ENCODE peak calls at places on chromosomes 13 and 19, in four cellular contexts. One of them, this sample, is unnamed.
A peak's percentile ranks its signal among the peaks of the same experiment; 100 is the strongest.

GRCh38 chr19:38486731-38487336 is 53.3 kb downstream of the RYR1 start:
- DNase-seq in SK-N-SH: no peak
- DNase-seq in transverse colon: no peak
- DNase-seq in stomach: no peak
- DNase-seq in this sample: no peak

GRCh38 chr13:106623799-106624198 is 55.9 kb upstream of the ARGLU1 start:
- DNase-seq in stomach: no peak
- DNase-seq in transverse colon: no peak
- DNase-seq in SK-N-SH: no peak
- DNase-seq in this sample: no peak

GRCh38 chr13:104534847-104535246 is 1468.6 kb upstream of the SLC10A2 start:
- DNase-seq in transverse colon: no peak
- DNase-seq in stomach: no peak
- DNase-seq in SK-N-SH: no peak
- DNase-seq in this sample: no peak

GRCh38 chr13:111906816-111907215 is 160.1 kb upstream of the SOX1 start:
- DNase-seq in stomach: no peak
- DNase-seq in transverse colon: no peak
- DNase-seq in SK-N-SH: no peak
- DNase-seq in this sample: no peak

GRCh38 chr19:8681345-8682021 is 17.1 kb downstream of the ACTL9 start:
- DNase-seq in SK-N-SH: no peak
- DNase-seq in stomach: no peak
- DNase-seq in transverse colon: no peak
- DNase-seq in this sample: no peak

GRCh38 chr19:12665281-12665573 is 1.3 kb downstream of the MAN2B1 start:
- DNase-seq in transverse colon: peak; percentile 58
- DNase-seq in stomach: peak; percentile 47
- DNase-seq in SK-N-SH: no peak
- DNase-seq in this sample: no peak

GRCh38 chr13:65585346-65585745 is 1644.8 kb downstream of the PCDH9 start:
- DNase-seq in SK-N-SH: no peak
- DNase-seq in stomach: no peak
- DNase-seq in transverse colon: no peak
- DNase-seq in this sample: no peak

GRCh38 chr19:18848860-18849661 is 17.3 kb downstream of the UPF1 start:
- DNase-seq in SK-N-SH: peak; percentile 70
- DNase-seq in stomach: no peak
- DNase-seq in transverse colon: peak; percentile 49
- DNase-seq in this sample: peak; percentile 26

GRCh38 chr13:111610077-111610476 is 289.6 kb downstream of the TEX29 start:
- DNase-seq in SK-N-SH: no peak
- DNase-seq in transverse colon: no peak
- DNase-seq in stomach: no peak
- DNase-seq in this sample: no peak

GRCh38 chr13:113769881-113770280 is 10.9 kb downstream of the TMEM255B start:
- DNase-seq in SK-N-SH: no peak
- DNase-seq in stomach: peak; percentile 11
- DNase-seq in transverse colon: no peak
- DNase-seq in this sample: no peak

GRCh38 chr19:7348587-7349230 is at the start of gene ARHGEF18:
- DNase-seq in SK-N-SH: no peak
- DNase-seq in stomach: no peak
- DNase-seq in transverse colon: peak; percentile 40
- DNase-seq in this sample: no peak

GRCh38 chr19:49338691-49339363 is 3.6 kb downstream of the CD37 start:
- DNase-seq in transverse colon: peak; percentile 90
- DNase-seq in SK-N-SH: peak; percentile 68
- DNase-seq in stomach: peak; percentile 96
- DNase-seq in this sample: peak; percentile 86

GRCh38 chr19:35120492-35120891 is 4.9 kb downstream of the FXYD3 start:
- DNase-seq in SK-N-SH: no peak
- DNase-seq in stomach: no peak
- DNase-seq in transverse colon: no peak
- DNase-seq in this sample: no peak

GRCh38 chr13:19072543-19072942 is 109.1 kb downstream of the TUBA3C start:
- DNase-seq in transverse colon: no peak
- DNase-seq in SK-N-SH: no peak
- DNase-seq in stomach: no peak
- DNase-seq in this sample: no peak

GRCh38 chr13:97726664-97727235 is 226.7 kb upstream of the IPO5 start:
- DNase-seq in SK-N-SH: no peak
- DNase-seq in transverse colon: no peak
- DNase-seq in stomach: no peak
- DNase-seq in this sample: peak; percentile 8

GRCh38 chr13:23074054-23074805 is 106.5 kb upstream of the SGCG start:
- DNase-seq in transverse colon: no peak
- DNase-seq in SK-N-SH: no peak
- DNase-seq in stomach: no peak
- DNase-seq in this sample: no peak

GRCh38 chr13:104301216-104301975 is 1235.2 kb upstream of the SLC10A2 start:
- DNase-seq in stomach: no peak
- DNase-seq in SK-N-SH: no peak
- DNase-seq in transverse colon: no peak
- DNase-seq in this sample: no peak

GRCh38 chr19:28289294-28290063 is 923.5 kb downstream of the UQCRFS1 start:
- DNase-seq in SK-N-SH: peak; percentile 18
- DNase-seq in stomach: no peak
- DNase-seq in transverse colon: peak; percentile 69
- DNase-seq in this sample: no peak

GRCh38 chr13:114022309-114022669 is 48.4 kb upstream of the C13orf46 start:
- DNase-seq in SK-N-SH: no peak
- DNase-seq in stomach: no peak
- DNase-seq in transverse colon: no peak
- DNase-seq in this sample: no peak

GRCh38 chr13:113802090-113802531 is 43.1 kb downstream of the TMEM255B start:
- DNase-seq in stomach: no peak
- DNase-seq in SK-N-SH: peak; percentile 97
- DNase-seq in transverse colon: no peak
- DNase-seq in this sample: no peak

GRCh38 chr19:42121666-42122069 is 10.6 kb downstream of the POU2F2 start:
- DNase-seq in transverse colon: peak; percentile 59
- DNase-seq in stomach: no peak
- DNase-seq in SK-N-SH: no peak
- DNase-seq in this sample: peak; percentile 7

GRCh38 chr13:38824342-38824741 is 137.5 kb downstream of the FREM2 start:
- DNase-seq in SK-N-SH: no peak
- DNase-seq in stomach: no peak
- DNase-seq in transverse colon: no peak
- DNase-seq in this sample: no peak

GRCh38 chr19:7355151-7355845 is 6.6 kb downstream of the ARHGEF18 start:
- DNase-seq in stomach: no peak
- DNase-seq in transverse colon: peak; percentile 34
- DNase-seq in SK-N-SH: no peak
- DNase-seq in this sample: no peak

GRCh38 chr13:33351324-33351723 is 65.8 kb upstream of the STARD13 start:
- DNase-seq in SK-N-SH: no peak
- DNase-seq in stomach: no peak
- DNase-seq in transverse colon: peak; percentile 13
- DNase-seq in this sample: peak; percentile 21

GRCh38 chr13:46866150-46866549 is 30.7 kb downstream of the HTR2A start:
- DNase-seq in SK-N-SH: peak; percentile 21
- DNase-seq in stomach: no peak
- DNase-seq in transverse colon: peak; percentile 11
- DNase-seq in this sample: peak; percentile 64

GRCh38 chr19:31351212-31352193 is 2.3 kb upstream of the TSHZ3 start:
- DNase-seq in stomach: no peak
- DNase-seq in SK-N-SH: peak; percentile 74
- DNase-seq in transverse colon: peak; percentile 31
- DNase-seq in this sample: peak; percentile 44

GRCh38 chr13:39417643-39418042 is 185.3 kb downstream of the LHFPL6 start:
- DNase-seq in SK-N-SH: no peak
- DNase-seq in stomach: no peak
- DNase-seq in transverse colon: no peak
- DNase-seq in this sample: no peak

GRCh38 chr13:42047561-42048322 is 706 bp upstream of the DGKH start:
- DNase-seq in stomach: peak; percentile 57
- DNase-seq in transverse colon: peak; percentile 76
- DNase-seq in SK-N-SH: peak; percentile 71
- DNase-seq in this sample: peak; percentile 50

GRCh38 chr13:27229642-27230041 is 21.7 kb upstream of the RPL21 start:
- DNase-seq in SK-N-SH: no peak
- DNase-seq in transverse colon: no peak
- DNase-seq in stomach: no peak
- DNase-seq in this sample: no peak

DNA sequence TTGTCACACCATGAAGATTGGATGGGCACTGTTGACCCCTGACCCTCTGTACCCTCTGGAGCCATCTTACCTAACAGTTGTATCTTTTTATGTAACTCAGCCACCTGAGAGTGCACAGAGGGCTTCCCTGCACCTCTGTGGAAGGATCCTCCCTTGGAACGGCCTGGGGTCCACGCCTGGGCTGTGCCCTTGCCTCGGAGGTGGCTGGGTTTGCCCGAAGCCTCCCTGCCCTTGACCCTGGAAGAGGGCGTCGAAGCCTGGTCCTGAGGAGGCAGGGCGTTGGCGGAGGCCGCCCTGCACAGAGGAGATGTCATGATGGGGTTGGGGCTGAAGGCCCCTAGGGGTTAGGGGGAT is 241 bp downstream of the ODAD3 start:
- DNase-seq in transverse colon: no peak
- DNase-seq in SK-N-SH: no peak
- DNase-seq in stomach: no peak
- DNase-seq in this sample: no peak
- H3K27ac ChIP-seq in transverse colon: peak overlapping the region; percentile 89
- H3K27ac ChIP-seq in SK-N-SH: peak overlapping the region; percentile 73
- H3K27ac ChIP-seq in stomach: peak overlapping the region; percentile 86
- H3K27ac ChIP-seq in this sample: peak overlapping the region; percentile 56

GRCh38 chr19:36379510-36379819 is 464 bp upstream of the ZFP14 start:
- DNase-seq in stomach: no peak
- DNase-seq in SK-N-SH: no peak
- DNase-seq in transverse colon: no peak
- DNase-seq in this sample: no peak

GRCh38 chr19:36373638-36374156 is 5.3 kb downstream of the ZFP14 start:
- DNase-seq in stomach: no peak
- DNase-seq in SK-N-SH: no peak
- DNase-seq in transverse colon: no peak
- DNase-seq in this sample: no peak

GRCh38 chr19:36377541-36378178 is 1.3 kb downstream of the ZFP14 start:
- DNase-seq in SK-N-SH: no peak
- DNase-seq in transverse colon: no peak
- DNase-seq in stomach: no peak
- DNase-seq in this sample: no peak

DNA sequence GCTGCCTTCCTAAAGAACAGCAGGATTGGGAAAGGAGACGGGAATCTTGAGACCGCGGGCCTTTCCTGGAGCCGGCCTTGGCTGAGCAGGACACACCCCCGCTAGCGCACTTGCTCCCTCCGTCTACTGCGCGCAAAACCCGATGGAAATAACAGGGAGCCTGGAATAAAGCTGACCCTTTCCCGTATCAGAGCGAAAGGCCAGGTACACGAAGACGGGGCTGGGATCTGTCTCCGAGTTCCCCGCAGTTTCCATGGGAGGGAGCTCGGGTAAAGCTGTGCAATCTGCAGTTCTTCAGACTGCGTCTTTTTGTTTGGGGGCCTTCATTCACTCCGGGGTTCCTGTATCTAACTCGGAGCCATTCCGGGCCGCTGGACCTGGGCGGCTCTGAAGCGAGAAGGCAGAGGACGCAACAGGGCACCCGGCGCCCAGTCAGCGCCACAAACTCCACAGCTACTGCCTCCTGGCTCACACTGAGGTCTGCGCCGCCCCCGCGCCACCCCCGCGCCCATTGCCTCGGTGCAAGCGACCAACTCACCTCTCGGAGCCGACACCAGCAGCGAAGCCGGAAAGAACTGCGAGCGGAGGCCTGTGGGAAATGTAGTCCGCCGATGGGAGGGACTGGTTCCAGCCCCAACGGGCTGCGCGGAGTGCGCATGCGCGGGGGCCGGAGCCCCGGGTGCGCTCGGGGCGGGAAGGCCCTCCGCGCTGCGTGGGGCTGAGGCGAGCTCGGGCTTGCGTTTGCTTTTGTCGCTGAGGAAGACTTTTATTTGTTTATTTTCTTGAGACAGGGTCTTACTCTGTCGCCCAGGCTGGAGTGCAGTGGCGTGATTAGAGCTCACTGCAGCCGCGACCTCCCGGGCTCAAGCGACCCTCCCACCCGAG is at the start of gene ZFP14:
- DNase-seq in SK-N-SH: peak; percentile 99
- DNase-seq in stomach: peak; percentile 93
- DNase-seq in transverse colon: peak; percentile 95
- DNase-seq in this sample: peak; percentile 93
- TF ChIP-seq CTCF in SK-N-SH: peak; percentile 38
- TF ChIP-seq CTCF in stomach: no peak
- TF ChIP-seq CTCF in transverse colon: no peak
- TF ChIP-seq CTCF in this sample: no peak

DNA sequence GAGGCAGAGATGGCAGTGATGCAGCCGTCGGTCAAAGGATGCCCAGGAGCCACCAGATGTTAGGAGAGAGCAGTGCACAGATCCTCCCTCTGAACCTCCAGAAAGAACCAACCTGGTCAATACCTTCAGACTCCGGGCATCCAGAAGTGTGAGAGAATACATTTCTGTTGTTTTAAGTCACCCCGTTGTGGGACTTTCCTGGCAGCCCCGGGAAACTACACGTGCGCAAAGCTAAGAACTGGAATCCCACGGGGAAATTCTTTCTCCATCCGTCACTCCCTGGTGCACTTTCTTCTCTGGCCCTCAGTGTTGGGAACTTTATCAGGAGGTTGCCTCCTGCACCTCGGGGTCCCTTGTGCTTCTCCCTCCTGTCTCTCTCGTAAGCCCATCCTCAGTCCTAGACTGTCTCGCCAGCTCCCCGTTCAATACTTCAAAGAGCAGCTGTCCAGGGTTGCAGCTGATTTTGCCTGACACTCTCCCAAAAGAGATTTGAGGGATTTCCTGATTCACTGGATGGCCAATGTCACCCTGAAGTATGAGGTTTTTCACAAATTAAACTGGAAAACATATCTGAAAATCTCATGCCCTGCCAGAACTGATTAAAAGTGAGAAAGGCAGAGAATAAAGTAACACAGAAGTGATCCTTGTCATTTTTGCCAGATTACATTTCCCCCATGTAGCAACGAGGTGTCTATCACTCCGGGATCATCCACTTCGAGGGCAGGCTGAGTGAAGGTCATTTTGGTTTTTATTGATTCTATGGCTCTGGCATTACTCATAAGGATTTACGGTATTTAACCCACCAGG is 136.8 kb downstream of the DCT start:
- DNase-seq in SK-N-SH: no peak
- DNase-seq in transverse colon: no peak
- DNase-seq in stomach: no peak
- DNase-seq in this sample: no peak
- H3K27ac ChIP-seq in SK-N-SH: no peak overlapping the region
- H3K27ac ChIP-seq in transverse colon: peak overlapping the region; percentile 58
- H3K27ac ChIP-seq in stomach: no peak overlapping the region
- H3K27ac ChIP-seq in this sample: no peak overlapping the region

GRCh38 chr13:60655268-60655667 is 258.2 kb downstream of the TDRD3 start:
- DNase-seq in transverse colon: no peak
- DNase-seq in SK-N-SH: no peak
- DNase-seq in stomach: no peak
- DNase-seq in this sample: no peak

DNA sequence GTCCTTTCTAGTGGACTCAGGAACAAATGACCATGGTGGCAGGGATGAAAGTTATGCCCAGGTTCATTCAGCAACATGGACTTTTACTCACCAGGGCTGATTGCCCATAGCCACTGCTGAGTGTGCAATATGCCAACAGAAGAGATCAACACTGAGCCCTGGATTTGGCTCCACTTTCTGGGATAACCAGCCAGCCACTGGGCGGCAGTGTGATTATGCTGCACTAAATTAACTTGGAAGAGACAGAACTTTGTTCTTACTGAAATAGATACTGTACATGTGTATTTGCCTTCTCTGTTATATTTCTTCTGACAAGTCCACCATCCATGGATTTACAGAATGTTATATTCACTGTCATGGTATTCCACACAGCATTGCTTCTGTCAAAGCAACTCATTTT is 257.4 kb downstream of the TDRD3 start:
- DNase-seq in SK-N-SH: no peak
- DNase-seq in transverse colon: no peak
- DNase-seq in stomach: peak; percentile 59
- DNase-seq in this sample: peak; percentile 10
- TF ChIP-seq CTCF in SK-N-SH: peak; percentile 34
- TF ChIP-seq CTCF in transverse colon: no peak
- TF ChIP-seq CTCF in stomach: no peak
- TF ChIP-seq CTCF in this sample: peak; percentile 47

This sample was measured in thyroid gland.